ENCODE peak calls at places on chromosomes 16 and 17, in eight cellular contexts. P is nephron progenitor cell; M is T-helper 1 cell; T is neural progenitor cell; E is activated T-cell treated with anti-CD3 and anti-CD28 coated beads, Interleukin-2, amount 50 U/mL, for 72 hours; G is A549; X is right cardiac atrium; K is memory B cell. Y is an unnamed sample.

GRCh38 chr17:79188048-79188447 is 113.4 kb downstream of the ENGASE start:
- DNase-seq in P (peak), M (no peak), T (peak), E (peak), G (peak), X (no peak), K (peak), Y (peak)

GRCh38 chr17:27832851-27833250 is 32.5 kb upstream of the NOS2 start:
- DNase-seq in P (no peak), M (no peak), T (no peak), E (no peak), G (no peak), X (no peak), K (no peak), Y (no peak)

GRCh38 chr16:75175074-75175473 is 26.8 kb downstream of the ZFP1 start:
- DNase-seq in P (no peak), M (no peak), T (no peak), E (no peak), G (no peak), X (no peak), K (no peak), Y (no peak)

GRCh38 chr17:56598471-56598870 is 5.0 kb downstream of the NOG start:
- DNase-seq in P (no peak), M (no peak), T (no peak), E (no peak), G (no peak), X (no peak), K (no peak), Y (peak)

GRCh38 chr16:88596477-88596876 is 26.3 kb downstream of the ZC3H18 start:
- DNase-seq in P (no peak), M (no peak), T (no peak), E (no peak), G (no peak), X (no peak), K (no peak), Y (peak)

GRCh38 chr17:1201132-1201702 is 21.4 kb upstream of the ABR start:
- DNase-seq in P (no peak), M (no peak), T (no peak), E (peak), G (no peak), X (no peak), K (no peak), Y (no peak)

GRCh38 chr17:795276-795675 is 13.1 kb downstream of the MRM3 start:
- DNase-seq in P (no peak), M (no peak), T (no peak), E (no peak), G (no peak), X (no peak), K (no peak), Y (no peak)

GRCh38 chr17:56903560-56903959 is 10.3 kb downstream of the TRIM25 start:
- DNase-seq in P (no peak), M (no peak), T (no peak), E (no peak), G (no peak), X (no peak), K (no peak), Y (no peak)

GRCh38 chr17:48037036-48037881 is at the start of gene COPZ2:
- DNase-seq in P (peak), M (peak), T (peak), E (peak), G (peak), X (peak), K (peak), Y (peak)